ENCODE peak calls at places on chromosomes 4 and X, in four cellular contexts. D, M, H and G are unnamed samples.

GRCh38 chr4:139872274-139872673 is 206.7 kb downstream of the MGST2 start:
- DNase-seq in D (no peak), M (no peak), H (no peak), G (no peak)

GRCh38 chrX:107449490-107450175 is at the start of gene FRMPD3:
- DNase-seq in D (no peak), M (no peak), H (no peak), G (peak)

GRCh38 chr4:55491486-55491885 is 55.2 kb downstream of the CLOCK start:
- DNase-seq in D (no peak), M (no peak), H (no peak), G (no peak)

GRCh38 chr4:15665738-15666365 is 10.7 kb upstream of the FBXL5 start:
- DNase-seq in D (no peak), M (no peak), H (peak), G (no peak)

GRCh38 chr4:138291431-138291830 is 49.3 kb upstream of the SLC7A11 start:
- DNase-seq in D (no peak), M (no peak), H (no peak), G (no peak)

GRCh38 chr4:4396628-4397440 is 9.9 kb downstream of the NSG1 start:
- DNase-seq in D (no peak), M (no peak), H (no peak), G (peak)

GRCh38 chr4:110411599-110412011 is 64.3 kb upstream of the ENPEP start:
- DNase-seq in D (no peak), M (no peak), H (no peak), G (no peak)

GRCh38 chrX:131728295-131729145 is 184.6 kb downstream of the OR13H1 start:
- DNase-seq in D (peak), M (no peak), H (peak), G (peak)

GRCh38 chr4:151012836-151013235 is 2.2 kb downstream of the LRBA start:
- DNase-seq in D (peak), M (no peak), H (peak), G (no peak)

GRCh38 chr4:23268072-23268771 is 575.5 kb downstream of the GBA3 start:
- DNase-seq in D (no peak), M (no peak), H (no peak), G (no peak)

GRCh38 chr4:88533937-88534750 is 10.6 kb upstream of the PYURF start:
- DNase-seq in D (no peak), M (no peak), H (no peak), G (no peak)

GRCh38 chr4:113555868-113556267 is 205.7 kb downstream of the CAMK2D start:
- DNase-seq in D (no peak), M (no peak), H (no peak), G (no peak)

GRCh38 chrX:141220342-141221008 is 21.8 kb downstream of the SPANXC start:
- DNase-seq in D (no peak), M (no peak), H (no peak), G (no peak)

GRCh38 chrX:106939566-106939965 is 19.4 kb downstream of the CLDN2 start:
- DNase-seq in D (no peak), M (no peak), H (no peak), G (no peak)

GRCh38 chr4:73984736-73985527 is 3.1 kb downstream of the PPBP start:
- DNase-seq in D (no peak), M (no peak), H (no peak), G (no peak)

GRCh38 chr4:137032242-137032641 is 500.1 kb downstream of the PCDH18 start:
- DNase-seq in D (no peak), M (no peak), H (no peak), G (no peak)
- TF ChIP-seq POLR2A in D (no peak), M (no peak), H (no peak), G (no peak)

GRCh38 chr4:19675172-19675811 is 576.4 kb upstream of the SLIT2 start:
- DNase-seq in D (no peak), M (no peak), H (no peak), G (no peak)
- TF ChIP-seq POLR2A in D (no peak), M (no peak), H (no peak), G (no peak)

DNA sequence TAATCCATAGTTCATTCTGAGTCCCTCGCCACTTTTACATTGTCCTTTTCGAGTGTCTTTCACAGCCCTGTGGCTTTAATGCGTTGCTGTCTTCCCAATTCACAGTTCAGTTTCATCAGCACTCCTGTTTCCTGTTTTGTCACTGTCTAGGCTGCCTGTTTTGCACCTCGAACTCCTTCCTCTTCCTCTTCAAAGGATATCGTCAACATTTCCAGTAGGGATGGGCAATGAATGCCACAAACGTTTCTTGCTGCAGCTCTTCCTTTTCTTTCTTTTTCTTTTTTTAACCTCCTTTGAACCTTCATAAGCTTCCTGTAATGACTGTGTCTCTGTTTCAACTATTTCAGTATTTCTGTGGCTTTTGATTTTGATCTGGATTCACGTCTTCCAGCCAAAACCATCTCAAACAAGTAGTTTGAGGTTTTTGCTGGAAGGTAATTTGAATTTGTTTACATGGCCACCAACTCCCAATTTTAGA is 105.4 kb downstream of the ANXA3 start:
- DNase-seq in D (no peak), M (no peak), H (no peak), G (no peak)
- TF ChIP-seq POLR2A in D (no peak), M (no peak), H (no peak), G (no peak)

GRCh38 chrX:1591863-1592127 is 391 bp downstream of the AKAP17A start:
- DNase-seq in D (peak), M (no peak), H (no peak), G (peak)

GRCh38 chrX:1589356-1590130 is 1.9 kb upstream of the AKAP17A start:
- DNase-seq in D (no peak), M (no peak), H (no peak), G (no peak)

GRCh38 chrX:1592128-1592862 is 891 bp downstream of the AKAP17A start:
- DNase-seq in D (peak), M (no peak), H (no peak), G (peak)

GRCh38 chrX:1592863-1593201 is 1.4 kb downstream of the AKAP17A start:
- DNase-seq in D (peak), M (no peak), H (no peak), G (peak)

DNA sequence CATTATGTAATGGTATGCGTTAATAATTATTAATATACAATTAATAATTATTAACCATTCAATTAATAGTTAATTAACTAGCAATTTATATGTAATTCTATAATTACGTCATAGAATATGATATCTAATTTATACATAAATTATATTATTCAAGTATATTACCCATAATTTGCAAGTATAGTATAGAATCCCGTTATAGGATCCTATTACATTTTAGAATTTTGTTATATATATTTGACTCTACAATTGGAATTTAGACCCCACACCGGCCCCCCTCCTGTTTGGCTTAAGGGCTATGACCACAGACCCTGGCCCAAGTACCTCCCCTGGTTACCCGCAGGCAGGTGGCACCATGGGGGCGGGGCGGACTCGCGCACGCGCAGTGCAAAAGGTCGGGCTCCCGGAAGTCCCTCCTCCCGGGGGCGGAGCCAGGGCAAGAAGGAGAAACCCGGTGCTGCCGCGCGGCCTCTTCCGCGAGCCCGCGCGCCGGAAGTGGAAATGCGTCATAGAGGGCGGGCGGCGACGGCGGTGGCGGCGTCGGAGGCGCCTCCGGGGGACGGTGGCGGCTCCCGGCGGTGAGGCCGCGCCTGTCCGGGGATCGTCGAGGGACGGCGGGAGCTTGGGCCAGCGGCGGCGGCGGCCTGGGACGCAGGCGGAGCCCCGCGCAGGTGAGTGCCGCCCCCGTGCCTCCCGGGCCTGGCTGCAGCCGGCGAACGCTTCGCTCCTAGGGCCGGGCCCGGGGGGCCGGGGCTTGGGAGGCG is at the start of gene AKAP17A:
- DNase-seq in D (peak), M (peak), H (peak), G (peak)
- TF ChIP-seq POLR2A in D (peak), M (no peak), H (peak), G (peak)

DNA sequence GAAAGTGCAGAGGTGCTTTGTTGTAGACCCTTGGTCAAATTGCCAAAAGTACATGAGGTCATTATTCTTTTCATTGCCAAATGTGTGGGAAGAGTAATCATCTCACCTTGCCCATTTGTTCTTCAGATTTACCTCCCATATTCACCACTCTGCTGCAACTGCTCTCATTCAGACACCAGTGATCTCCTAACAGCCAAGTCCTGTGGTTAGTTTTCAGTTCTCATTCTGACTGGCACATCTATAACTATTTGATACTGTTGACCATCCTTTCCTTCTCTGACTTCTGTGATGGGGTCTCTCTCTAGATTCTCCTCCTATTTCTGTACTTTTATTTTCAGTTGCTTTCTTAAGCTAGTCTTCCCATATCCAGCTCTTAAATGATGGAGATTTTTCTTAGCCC is 39.8 kb downstream of the GRIA3 start:
- DNase-seq in D (no peak), M (no peak), H (no peak), G (no peak)
- TF ChIP-seq POLR2A in D (no peak), M (no peak), H (no peak), G (no peak)

DNA sequence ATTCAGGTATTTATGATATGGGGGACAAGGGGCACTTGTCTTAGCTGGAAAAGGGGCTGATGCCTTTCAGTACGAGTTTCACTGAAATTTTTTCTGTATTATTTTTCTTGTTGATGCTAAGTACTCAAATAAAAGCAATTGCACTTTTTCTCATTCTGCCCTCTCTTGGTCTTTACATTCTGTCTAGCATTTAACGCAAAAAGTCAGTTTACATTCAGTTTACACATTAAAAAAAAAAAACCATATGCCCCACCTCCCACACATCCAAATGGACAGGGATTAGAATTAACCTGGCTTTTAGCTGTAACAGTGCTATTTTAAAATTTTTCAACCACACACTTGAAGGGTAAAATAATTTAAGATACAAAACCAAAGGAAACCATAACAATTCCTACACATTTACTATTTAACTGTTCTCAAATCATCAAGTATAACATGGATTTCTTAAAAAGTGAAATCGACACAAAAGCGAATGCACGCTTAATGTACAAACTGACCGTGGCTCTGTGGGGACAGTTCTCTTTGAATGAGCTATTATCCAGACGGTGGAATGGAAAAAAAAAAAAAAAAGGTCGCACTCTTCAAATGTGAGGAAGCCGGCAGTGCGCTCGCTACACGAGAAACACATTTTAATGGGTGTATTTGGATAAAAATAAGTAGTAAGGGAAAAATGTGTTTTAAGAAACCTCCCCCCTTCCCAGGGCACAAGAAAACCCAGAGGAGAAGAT is 1.4 kb downstream of the AMMECR1 start:
- DNase-seq in D (no peak), M (no peak), H (no peak), G (no peak)
- TF ChIP-seq POLR2A in D (no peak), M (no peak), H (no peak), G (no peak)

GRCh38 chrX:54182864-54183613 is at the start of gene FAM120C:
- DNase-seq in D (peak), M (peak), H (peak), G (peak)
- TF ChIP-seq POLR2A in D (peak), M (no peak), H (no peak), G (no peak)

GRCh38 chrX:154401918-154402621 is 3.9 kb downstream of the RPL10 start:
- DNase-seq in D (no peak), M (no peak), H (no peak), G (no peak)
- TF ChIP-seq POLR2A in D (no peak), M (no peak), H (no peak), G (no peak)

DNA sequence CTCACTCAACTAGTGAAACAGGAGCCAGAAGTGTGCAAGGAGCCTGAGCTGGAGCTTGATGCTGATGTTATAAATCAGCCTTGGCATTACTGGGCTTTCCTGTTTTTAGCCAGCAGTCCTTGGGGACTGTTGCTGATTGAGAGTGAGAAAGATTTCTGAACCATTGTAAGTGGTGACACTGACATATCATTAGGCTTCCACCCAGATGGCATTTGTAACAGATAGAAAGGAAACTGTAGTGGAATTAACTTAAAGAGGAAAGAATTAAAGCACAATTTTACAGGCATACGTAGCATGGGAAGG is 100.7 kb upstream of the LIMCH1 start:
- DNase-seq in D (no peak), M (no peak), H (no peak), G (no peak)
- TF ChIP-seq POLR2A in D (no peak), M (no peak), H (no peak), G (no peak)

DNA sequence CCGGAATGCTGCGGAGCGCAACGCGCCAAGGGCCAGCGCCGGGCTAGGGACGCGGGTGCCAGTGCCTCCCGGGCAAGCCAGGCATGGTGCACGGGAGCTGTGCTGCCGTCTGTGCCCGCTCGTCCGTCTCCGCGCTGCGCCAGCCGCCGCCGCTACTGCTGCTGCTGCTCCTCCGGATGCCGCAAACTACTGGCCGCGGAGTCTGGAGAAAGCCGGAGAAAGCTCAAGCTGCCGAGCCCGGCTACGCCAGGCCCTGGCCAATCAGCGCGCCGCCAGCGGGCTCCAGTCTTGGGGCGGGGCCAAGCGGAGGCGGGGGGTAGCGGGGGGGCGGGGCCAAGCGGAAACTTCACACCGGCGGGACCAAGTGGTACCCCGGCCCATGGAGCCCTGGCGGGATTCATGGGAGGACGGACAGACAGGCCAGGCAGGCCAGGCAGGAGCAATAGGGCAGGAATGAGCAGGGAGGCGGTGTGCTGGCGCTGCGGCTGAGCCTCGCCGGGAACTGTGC is at the start of gene PCDH19:
- DNase-seq in D (peak), M (no peak), H (no peak), G (peak)
- TF ChIP-seq POLR2A in D (peak), M (no peak), H (no peak), G (peak)